ENCODE peak calls at places on chromosomes 5 and 9, in ten cellular contexts. One of them, this sample, is unnamed. For H3K9me3, the result is how much of the 10 kb centered on the place peaks cover.

GRCh38 chr9:114929166-114929565 is 1.2 kb downstream of the TNFSF8 start:
- DNase-seq in thoracic aorta: no peak
- DNase-seq in right cardiac atrium: no peak
- DNase-seq in sigmoid colon: no peak
- DNase-seq in neural progenitor cell: no peak
- DNase-seq in CD8-positive, alpha-beta T cell: no peak
- DNase-seq in cardiac muscle cell: no peak
- DNase-seq in fibroblast of lung: no peak
- DNase-seq in H9: no peak
- DNase-seq in mucosa of descending colon: no peak
- DNase-seq in this sample: no peak

GRCh38 chr5:174300941-174301761 is 255.6 kb downstream of the NSG2 start:
- DNase-seq in mucosa of descending colon: no peak
- DNase-seq in H9: peak
- DNase-seq in fibroblast of lung: no peak
- DNase-seq in right cardiac atrium: peak
- DNase-seq in neural progenitor cell: peak
- DNase-seq in sigmoid colon: no peak
- DNase-seq in thoracic aorta: no peak
- DNase-seq in cardiac muscle cell: no peak
- DNase-seq in CD8-positive, alpha-beta T cell: no peak
- DNase-seq in this sample: no peak

GRCh38 chr9:123953601-123954011 is 23.7 kb upstream of the DENND1A start:
- DNase-seq in H9: no peak
- DNase-seq in cardiac muscle cell: peak
- DNase-seq in right cardiac atrium: no peak
- DNase-seq in neural progenitor cell: no peak
- DNase-seq in fibroblast of lung: no peak
- DNase-seq in thoracic aorta: no peak
- DNase-seq in sigmoid colon: no peak
- DNase-seq in mucosa of descending colon: no peak
- DNase-seq in CD8-positive, alpha-beta T cell: no peak
- DNase-seq in this sample: no peak

GRCh38 chr9:121735065-121735791 is 83.8 kb downstream of the DAB2IP start:
- DNase-seq in neural progenitor cell: peak
- DNase-seq in H9: peak
- DNase-seq in CD8-positive, alpha-beta T cell: no peak
- DNase-seq in fibroblast of lung: peak
- DNase-seq in sigmoid colon: no peak
- DNase-seq in right cardiac atrium: no peak
- DNase-seq in cardiac muscle cell: peak
- DNase-seq in mucosa of descending colon: no peak
- DNase-seq in thoracic aorta: no peak
- DNase-seq in this sample: no peak

GRCh38 chr9:131981116-131981847 is 98.4 kb downstream of the MED27 start:
- DNase-seq in neural progenitor cell: peak
- DNase-seq in sigmoid colon: no peak
- DNase-seq in CD8-positive, alpha-beta T cell: no peak
- DNase-seq in H9: no peak
- DNase-seq in thoracic aorta: no peak
- DNase-seq in mucosa of descending colon: no peak
- DNase-seq in fibroblast of lung: no peak
- DNase-seq in cardiac muscle cell: peak
- DNase-seq in right cardiac atrium: no peak
- DNase-seq in this sample: no peak

GRCh38 chr5:26492835-26493459 is 545.4 kb downstream of the CDH9 start:
- DNase-seq in CD8-positive, alpha-beta T cell: no peak
- DNase-seq in fibroblast of lung: no peak
- DNase-seq in neural progenitor cell: no peak
- DNase-seq in right cardiac atrium: no peak
- DNase-seq in mucosa of descending colon: no peak
- DNase-seq in thoracic aorta: no peak
- DNase-seq in sigmoid colon: no peak
- DNase-seq in H9: no peak
- DNase-seq in cardiac muscle cell: no peak
- DNase-seq in this sample: no peak

GRCh38 chr9:127451681-127452480 is 571 bp downstream of the LRSAM1 start:
- DNase-seq in CD8-positive, alpha-beta T cell: peak
- DNase-seq in fibroblast of lung: peak
- DNase-seq in sigmoid colon: peak
- DNase-seq in neural progenitor cell: peak
- DNase-seq in mucosa of descending colon: peak
- DNase-seq in H9: peak
- DNase-seq in right cardiac atrium: peak
- DNase-seq in cardiac muscle cell: peak
- DNase-seq in thoracic aorta: no peak
- DNase-seq in this sample: peak

GRCh38 chr5:109690456-109691247 is 925 bp downstream of the MAN2A1 start:
- DNase-seq in right cardiac atrium: peak
- DNase-seq in fibroblast of lung: peak
- DNase-seq in neural progenitor cell: peak
- DNase-seq in thoracic aorta: peak
- DNase-seq in sigmoid colon: peak
- DNase-seq in mucosa of descending colon: peak
- DNase-seq in CD8-positive, alpha-beta T cell: peak
- DNase-seq in H9: peak
- DNase-seq in cardiac muscle cell: peak
- DNase-seq in this sample: peak

GRCh38 chr5:38291355-38291754 is 33.0 kb downstream of the EGFLAM start:
- DNase-seq in sigmoid colon: no peak
- DNase-seq in neural progenitor cell: no peak
- DNase-seq in fibroblast of lung: no peak
- DNase-seq in thoracic aorta: no peak
- DNase-seq in cardiac muscle cell: no peak
- DNase-seq in CD8-positive, alpha-beta T cell: no peak
- DNase-seq in mucosa of descending colon: no peak
- DNase-seq in H9: no peak
- DNase-seq in right cardiac atrium: no peak
- DNase-seq in this sample: no peak

GRCh38 chr9:114643001-114643400 is 14.6 kb downstream of the TEX53 start:
- DNase-seq in CD8-positive, alpha-beta T cell: no peak
- DNase-seq in mucosa of descending colon: no peak
- DNase-seq in fibroblast of lung: no peak
- DNase-seq in H9: no peak
- DNase-seq in sigmoid colon: no peak
- DNase-seq in thoracic aorta: no peak
- DNase-seq in cardiac muscle cell: no peak
- DNase-seq in right cardiac atrium: no peak
- DNase-seq in neural progenitor cell: no peak
- DNase-seq in this sample: no peak

GRCh38 chr5:44613951-44614350 is 194.8 kb upstream of the MRPS30 start:
- DNase-seq in right cardiac atrium: no peak
- DNase-seq in cardiac muscle cell: no peak
- DNase-seq in H9: no peak
- DNase-seq in fibroblast of lung: no peak
- DNase-seq in CD8-positive, alpha-beta T cell: no peak
- DNase-seq in thoracic aorta: no peak
- DNase-seq in neural progenitor cell: no peak
- DNase-seq in sigmoid colon: no peak
- DNase-seq in mucosa of descending colon: no peak
- DNase-seq in this sample: no peak

GRCh38 chr5:107477492-107477891 is 193.2 kb downstream of the EFNA5 start:
- DNase-seq in cardiac muscle cell: no peak
- DNase-seq in CD8-positive, alpha-beta T cell: no peak
- DNase-seq in fibroblast of lung: no peak
- DNase-seq in right cardiac atrium: no peak
- DNase-seq in sigmoid colon: no peak
- DNase-seq in H9: no peak
- DNase-seq in neural progenitor cell: no peak
- DNase-seq in thoracic aorta: no peak
- DNase-seq in mucosa of descending colon: no peak
- DNase-seq in this sample: no peak

GRCh38 chr5:9670371-9670770 is 40.2 kb upstream of the TAS2R1 start:
- DNase-seq in thoracic aorta: no peak
- DNase-seq in right cardiac atrium: no peak
- DNase-seq in neural progenitor cell: no peak
- DNase-seq in H9: no peak
- DNase-seq in mucosa of descending colon: no peak
- DNase-seq in sigmoid colon: no peak
- DNase-seq in fibroblast of lung: peak
- DNase-seq in cardiac muscle cell: no peak
- DNase-seq in CD8-positive, alpha-beta T cell: no peak
- DNase-seq in this sample: no peak

GRCh38 chr5:135029468-135030122 is 4.4 kb downstream of the PITX1 start:
- DNase-seq in CD8-positive, alpha-beta T cell: no peak
- DNase-seq in mucosa of descending colon: no peak
- DNase-seq in fibroblast of lung: peak
- DNase-seq in sigmoid colon: no peak
- DNase-seq in thoracic aorta: no peak
- DNase-seq in cardiac muscle cell: no peak
- DNase-seq in H9: no peak
- DNase-seq in neural progenitor cell: no peak
- DNase-seq in right cardiac atrium: no peak
- DNase-seq in this sample: no peak

DNA sequence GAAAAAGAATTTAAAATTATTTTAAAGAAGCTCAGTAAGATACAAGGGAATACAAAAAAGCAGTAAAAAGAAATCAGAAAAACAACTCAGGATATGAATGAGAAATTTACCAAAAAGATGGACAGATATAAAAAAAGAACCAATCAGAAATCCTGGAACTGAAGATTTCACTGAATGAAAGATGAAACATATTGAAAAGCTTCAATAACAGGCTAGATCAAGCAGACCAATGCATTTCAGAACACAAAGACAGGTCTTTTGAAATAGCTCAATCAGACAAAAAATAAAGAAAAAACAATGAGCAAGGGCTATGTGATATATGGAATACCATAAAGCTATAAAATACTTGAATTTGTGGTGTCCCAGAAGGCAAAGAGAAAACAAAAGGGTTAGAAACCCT is 322.6 kb upstream of the POU5F2 start:
- DNase-seq in neural progenitor cell: no peak
- DNase-seq in mucosa of descending colon: no peak
- DNase-seq in sigmoid colon: no peak
- DNase-seq in right cardiac atrium: no peak
- DNase-seq in thoracic aorta: no peak
- DNase-seq in fibroblast of lung: no peak
- DNase-seq in CD8-positive, alpha-beta T cell: no peak
- DNase-seq in cardiac muscle cell: no peak
- DNase-seq in H9: no peak
- DNase-seq in this sample: no peak
- H3K9me3 ChIP-seq in neural progenitor cell: under half
- H3K9me3 ChIP-seq in mucosa of descending colon: under half
- H3K9me3 ChIP-seq in sigmoid colon: under half
- H3K9me3 ChIP-seq in right cardiac atrium: under half
- H3K9me3 ChIP-seq in thoracic aorta: under half
- H3K9me3 ChIP-seq in fibroblast of lung: under half
- H3K9me3 ChIP-seq in CD8-positive, alpha-beta T cell: under half
- H3K9me3 ChIP-seq in cardiac muscle cell: under half
- H3K9me3 ChIP-seq in H9: under half
- H3K9me3 ChIP-seq in this sample: under half

GRCh38 chr9:92982130-92982529 is 34.8 kb downstream of the FGD3 start:
- DNase-seq in sigmoid colon: no peak
- DNase-seq in H9: no peak
- DNase-seq in mucosa of descending colon: no peak
- DNase-seq in thoracic aorta: no peak
- DNase-seq in neural progenitor cell: no peak
- DNase-seq in right cardiac atrium: no peak
- DNase-seq in fibroblast of lung: no peak
- DNase-seq in cardiac muscle cell: no peak
- DNase-seq in CD8-positive, alpha-beta T cell: no peak
- DNase-seq in this sample: no peak
- H3K9me3 ChIP-seq in sigmoid colon: under half
- H3K9me3 ChIP-seq in H9: under half
- H3K9me3 ChIP-seq in mucosa of descending colon: under half
- H3K9me3 ChIP-seq in thoracic aorta: under half
- H3K9me3 ChIP-seq in neural progenitor cell: under half
- H3K9me3 ChIP-seq in right cardiac atrium: under half
- H3K9me3 ChIP-seq in fibroblast of lung: under half
- H3K9me3 ChIP-seq in cardiac muscle cell: under half
- H3K9me3 ChIP-seq in CD8-positive, alpha-beta T cell: under half
- H3K9me3 ChIP-seq in this sample: under half

DNA sequence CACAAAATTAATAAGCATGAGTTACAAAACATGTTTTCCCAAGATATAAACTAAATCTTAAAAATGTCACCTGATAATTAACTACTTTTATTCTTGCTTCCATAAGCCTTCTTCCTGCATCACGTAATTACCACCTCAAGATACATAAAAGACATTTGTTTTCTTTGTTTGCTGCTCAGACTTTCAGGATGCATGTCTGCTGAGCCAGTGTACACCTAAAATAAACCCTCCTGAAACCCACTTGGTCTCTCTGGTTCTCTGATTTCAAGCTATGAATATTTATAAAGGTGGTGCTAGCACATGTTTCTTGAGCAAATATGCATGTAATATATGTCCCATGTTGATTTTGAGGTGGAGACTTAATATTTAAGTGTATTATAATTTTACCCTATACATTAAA is 1627.7 kb upstream of the CDH9 start:
- DNase-seq in H9: no peak
- DNase-seq in neural progenitor cell: no peak
- DNase-seq in CD8-positive, alpha-beta T cell: no peak
- DNase-seq in fibroblast of lung: no peak
- DNase-seq in sigmoid colon: no peak
- DNase-seq in mucosa of descending colon: no peak
- DNase-seq in thoracic aorta: no peak
- DNase-seq in cardiac muscle cell: no peak
- DNase-seq in right cardiac atrium: no peak
- DNase-seq in this sample: no peak
- H3K9me3 ChIP-seq in H9: under half
- H3K9me3 ChIP-seq in neural progenitor cell: under half
- H3K9me3 ChIP-seq in CD8-positive, alpha-beta T cell: under half
- H3K9me3 ChIP-seq in fibroblast of lung: under half
- H3K9me3 ChIP-seq in sigmoid colon: under half
- H3K9me3 ChIP-seq in mucosa of descending colon: half or more
- H3K9me3 ChIP-seq in thoracic aorta: under half
- H3K9me3 ChIP-seq in cardiac muscle cell: under half
- H3K9me3 ChIP-seq in right cardiac atrium: under half
- H3K9me3 ChIP-seq in this sample: under half

GRCh38 chr9:83197611-83198010 is 134.7 kb upstream of the RASEF start:
- DNase-seq in H9: no peak
- DNase-seq in neural progenitor cell: no peak
- DNase-seq in CD8-positive, alpha-beta T cell: no peak
- DNase-seq in thoracic aorta: no peak
- DNase-seq in sigmoid colon: no peak
- DNase-seq in mucosa of descending colon: no peak
- DNase-seq in right cardiac atrium: no peak
- DNase-seq in fibroblast of lung: no peak
- DNase-seq in cardiac muscle cell: no peak
- DNase-seq in this sample: no peak

GRCh38 chr9:83198336-83198735 is 135.4 kb upstream of the RASEF start:
- DNase-seq in thoracic aorta: no peak
- DNase-seq in sigmoid colon: no peak
- DNase-seq in H9: no peak
- DNase-seq in cardiac muscle cell: no peak
- DNase-seq in mucosa of descending colon: no peak
- DNase-seq in CD8-positive, alpha-beta T cell: no peak
- DNase-seq in right cardiac atrium: no peak
- DNase-seq in neural progenitor cell: peak
- DNase-seq in fibroblast of lung: no peak
- DNase-seq in this sample: no peak

GRCh38 chr9:83199240-83199639 is 136.3 kb upstream of the RASEF start:
- DNase-seq in H9: peak
- DNase-seq in sigmoid colon: no peak
- DNase-seq in CD8-positive, alpha-beta T cell: no peak
- DNase-seq in mucosa of descending colon: no peak
- DNase-seq in right cardiac atrium: peak
- DNase-seq in fibroblast of lung: peak
- DNase-seq in thoracic aorta: no peak
- DNase-seq in neural progenitor cell: peak
- DNase-seq in cardiac muscle cell: peak
- DNase-seq in this sample: no peak

GRCh38 chr9:83204047-83204446 is 141.1 kb upstream of the RASEF start:
- DNase-seq in mucosa of descending colon: no peak
- DNase-seq in fibroblast of lung: no peak
- DNase-seq in thoracic aorta: no peak
- DNase-seq in CD8-positive, alpha-beta T cell: no peak
- DNase-seq in H9: no peak
- DNase-seq in cardiac muscle cell: no peak
- DNase-seq in neural progenitor cell: no peak
- DNase-seq in sigmoid colon: no peak
- DNase-seq in right cardiac atrium: no peak
- DNase-seq in this sample: no peak

GRCh38 chr9:83200531-83200930 is 137.6 kb upstream of the RASEF start:
- DNase-seq in H9: no peak
- DNase-seq in fibroblast of lung: no peak
- DNase-seq in CD8-positive, alpha-beta T cell: no peak
- DNase-seq in mucosa of descending colon: no peak
- DNase-seq in neural progenitor cell: no peak
- DNase-seq in cardiac muscle cell: no peak
- DNase-seq in right cardiac atrium: no peak
- DNase-seq in thoracic aorta: no peak
- DNase-seq in sigmoid colon: no peak
- DNase-seq in this sample: no peak
- H3K9me3 ChIP-seq in H9: under half
- H3K9me3 ChIP-seq in fibroblast of lung: under half
- H3K9me3 ChIP-seq in CD8-positive, alpha-beta T cell: under half
- H3K9me3 ChIP-seq in mucosa of descending colon: under half
- H3K9me3 ChIP-seq in neural progenitor cell: under half
- H3K9me3 ChIP-seq in cardiac muscle cell: under half
- H3K9me3 ChIP-seq in right cardiac atrium: under half
- H3K9me3 ChIP-seq in thoracic aorta: under half
- H3K9me3 ChIP-seq in sigmoid colon: under half
- H3K9me3 ChIP-seq in this sample: under half

This sample was measured in T-helper 17 cell.